ENCODE peak calls at places on chromosomes 11 and 22, in five cellular contexts. A, Z, G, P and R are unnamed samples.

GRCh38 chr11:68543594-68543993 is 83.0 kb downstream of the PPP6R3 start:
- DNase-seq in A (no peak), Z (no peak), G (no peak), P (no peak), R (no peak)

GRCh38 chr22:40270031-40270430 is 76.3 kb upstream of the ADSL start:
- DNase-seq in A (no peak), Z (no peak), G (no peak), P (no peak), R (no peak)

GRCh38 chr11:93330446-93330984 is at the start of gene DEUP1:
- DNase-seq in A (peak), Z (peak), G (no peak), P (peak), R (no peak)

GRCh38 chr22:17631076-17631565 is 2.6 kb upstream of the ATP6V1E1 start:
- DNase-seq in A (no peak), Z (no peak), G (no peak), P (no peak), R (no peak)

GRCh38 chr11:131544591-131544990 is 174.2 kb downstream of the NTM start:
- DNase-seq in A (no peak), Z (no peak), G (no peak), P (no peak), R (no peak)

GRCh38 chr22:35538801-35539321 is 1.8 kb upstream of the RASD2 start:
- DNase-seq in A (no peak), Z (no peak), G (no peak), P (no peak), R (peak)

GRCh38 chr11:117314840-117315239 is 1.2 kb downstream of the BACE1 start:
- DNase-seq in A (no peak), Z (no peak), G (no peak), P (no peak), R (no peak)

GRCh38 chr22:45631140-45631539 is 40.5 kb upstream of the ATXN10 start:
- DNase-seq in A (no peak), Z (no peak), G (peak), P (no peak), R (no peak)

GRCh38 chr22:23828800-23829680 is 9.8 kb downstream of the DERL3 start:
- DNase-seq in A (no peak), Z (no peak), G (no peak), P (no peak), R (no peak)

GRCh38 chr11:12189543-12190235 is 79.3 kb downstream of the MICAL2 start:
- DNase-seq in A (peak), Z (no peak), G (no peak), P (no peak), R (no peak)

GRCh38 chr11:109644158-109644557 is 222.2 kb downstream of the C11orf87 start:
- DNase-seq in A (peak), Z (no peak), G (peak), P (peak), R (no peak)

GRCh38 chr11:59706518-59707285 is 6.9 kb downstream of the OR10V1 start:
- DNase-seq in A (no peak), Z (peak), G (no peak), P (no peak), R (peak)

GRCh38 chr11:2387266-2387982 is 10.3 kb downstream of the CD81 start:
- DNase-seq in A (no peak), Z (no peak), G (peak), P (no peak), R (no peak)

GRCh38 chr11:1118755-1119275 is 38.9 kb upstream of the MUC5AC start:
- DNase-seq in A (no peak), Z (no peak), G (no peak), P (no peak), R (no peak)

GRCh38 chr22:26828311-26828710 is 170.9 kb downstream of the MIAT start:
- DNase-seq in A (no peak), Z (no peak), G (no peak), P (no peak), R (no peak)

GRCh38 chr22:44550666-44551491 is 52.8 kb upstream of the RTL6 start:
- DNase-seq in A (no peak), Z (no peak), G (no peak), P (peak), R (no peak)

GRCh38 chr11:11672764-11673163 is 51.0 kb upstream of the GALNT18 start:
- DNase-seq in A (no peak), Z (no peak), G (no peak), P (no peak), R (no peak)

GRCh38 chr22:17786435-17787158 is 12.3 kb upstream of the BID start:
- DNase-seq in A (no peak), Z (peak), G (no peak), P (no peak), R (no peak)

GRCh38 chr11:114088836-114089235 is 29.3 kb downstream of the ZBTB16 start:
- DNase-seq in A (no peak), Z (no peak), G (peak), P (no peak), R (no peak)

GRCh38 chr11:34366522-34366921 is 8.7 kb upstream of the ABTB2 start:
- DNase-seq in A (no peak), Z (no peak), G (no peak), P (peak), R (peak)

GRCh38 chr11:73143126-73143838 is 1.2 kb upstream of the FCHSD2 start:
- DNase-seq in A (no peak), Z (no peak), G (no peak), P (peak), R (peak)

GRCh38 chr11:104852811-104853210 is 45.4 kb downstream of the CASP12 start:
- DNase-seq in A (no peak), Z (no peak), G (no peak), P (no peak), R (no peak)

GRCh38 chr11:45208135-45208534 is 61.7 kb downstream of the PRDM11 start:
- DNase-seq in A (no peak), Z (no peak), G (no peak), P (no peak), R (peak)

GRCh38 chr11:19597876-19598275 is 114.8 kb upstream of the NAV2 start:
- DNase-seq in A (no peak), Z (no peak), G (no peak), P (no peak), R (no peak)

GRCh38 chr22:17861909-17862308 is 87.6 kb upstream of the BID start:
- DNase-seq in A (no peak), Z (no peak), G (no peak), P (no peak), R (no peak)

GRCh38 chr11:107665016-107665415 is 46.8 kb downstream of the SLN start:
- DNase-seq in A (peak), Z (peak), G (no peak), P (no peak), R (no peak)